ENCODE peak calls at places on chromosomes 16 and 17, in four cellular contexts. C, X, W and T are unnamed samples.

GRCh38 chr17:43945074-43945824 is 3.0 kb upstream of the PPY start:
- DNase-seq in C (no peak), X (no peak), W (no peak), T (no peak)

GRCh38 chr16:86227801-86228200 is 282.5 kb upstream of the FOXF1 start:
- DNase-seq in C (no peak), X (no peak), W (no peak), T (no peak)

GRCh38 chr17:15892679-15893332 is 52.1 kb upstream of the ADORA2B start:
- DNase-seq in C (no peak), X (no peak), W (peak), T (no peak)

GRCh38 chr17:32627233-32628008 is 140.6 kb downstream of the CDK5R1 start:
- DNase-seq in C (no peak), X (no peak), W (no peak), T (peak)

GRCh38 chr17:72118588-72119279 is 2.1 kb upstream of the SOX9 start:
- DNase-seq in C (no peak), X (peak), W (peak), T (peak)

GRCh38 chr17:11388061-11388460 is 147.0 kb downstream of the SHISA6 start:
- DNase-seq in C (no peak), X (no peak), W (no peak), T (no peak)

GRCh38 chr17:74408830-74409229 is 23.1 kb upstream of the GPRC5C start:
- DNase-seq in C (no peak), X (no peak), W (no peak), T (no peak)

GRCh38 chr16:70725024-70725911 is 39.4 kb upstream of the MTSS2 start:
- DNase-seq in C (peak), X (no peak), W (no peak), T (peak)

GRCh38 chr16:13864689-13865088 is 55.3 kb upstream of the ERCC4 start:
- DNase-seq in C (no peak), X (no peak), W (no peak), T (no peak)

GRCh38 chr16:29893553-29893952 is 5.8 kb downstream of the SEZ6L2 start:
- DNase-seq in C (no peak), X (no peak), W (no peak), T (no peak)

GRCh38 chr17:61583242-61583641 is 7.8 kb downstream of the NACA2 start:
- DNase-seq in C (no peak), X (no peak), W (no peak), T (no peak)
- TF ChIP-seq CTCF in C (no peak), X (peak), W (no peak), T (peak)

GRCh38 chr17:62967111-62967449 is 1.0 kb downstream of the TANC2 start:
- DNase-seq in C (no peak), X (no peak), W (no peak), T (no peak)

GRCh38 chr17:62966426-62967110 is 533 bp downstream of the TANC2 start:
- DNase-seq in C (peak), X (peak), W (peak), T (peak)

GRCh38 chr17:62964506-62964905 is 1.5 kb upstream of the TANC2 start:
- DNase-seq in C (no peak), X (no peak), W (no peak), T (no peak)

GRCh38 chr17:62965649-62966425 is at the start of gene TANC2:
- DNase-seq in C (peak), X (peak), W (peak), T (peak)

DNA sequence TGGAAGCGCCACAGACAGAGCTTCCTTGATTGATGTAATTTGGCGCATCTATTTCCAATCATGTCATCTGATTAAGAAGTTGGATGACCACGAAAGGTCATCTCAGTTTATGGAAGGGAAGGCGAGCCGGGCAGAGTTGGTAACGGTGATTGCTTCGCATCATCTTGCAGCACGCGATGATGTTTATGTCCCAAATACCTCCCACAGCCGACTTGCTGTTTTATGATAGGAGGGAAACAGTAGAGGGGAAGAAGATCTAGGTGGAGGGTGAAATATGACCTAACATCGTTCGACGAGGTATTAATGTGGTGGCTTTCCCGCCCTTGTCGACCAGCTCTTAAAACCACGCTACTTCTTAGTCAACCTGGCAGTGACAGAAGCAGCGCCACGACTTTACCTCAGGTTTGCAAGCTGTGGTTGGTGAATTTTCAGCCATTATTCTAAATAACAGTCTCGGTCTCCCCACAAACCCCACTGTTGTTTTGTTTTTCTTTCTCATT is 836 bp upstream of the TANC2 start:
- DNase-seq in C (no peak), X (no peak), W (no peak), T (no peak)
- TF ChIP-seq CTCF in C (no peak), X (no peak), W (no peak), T (no peak)

DNA sequence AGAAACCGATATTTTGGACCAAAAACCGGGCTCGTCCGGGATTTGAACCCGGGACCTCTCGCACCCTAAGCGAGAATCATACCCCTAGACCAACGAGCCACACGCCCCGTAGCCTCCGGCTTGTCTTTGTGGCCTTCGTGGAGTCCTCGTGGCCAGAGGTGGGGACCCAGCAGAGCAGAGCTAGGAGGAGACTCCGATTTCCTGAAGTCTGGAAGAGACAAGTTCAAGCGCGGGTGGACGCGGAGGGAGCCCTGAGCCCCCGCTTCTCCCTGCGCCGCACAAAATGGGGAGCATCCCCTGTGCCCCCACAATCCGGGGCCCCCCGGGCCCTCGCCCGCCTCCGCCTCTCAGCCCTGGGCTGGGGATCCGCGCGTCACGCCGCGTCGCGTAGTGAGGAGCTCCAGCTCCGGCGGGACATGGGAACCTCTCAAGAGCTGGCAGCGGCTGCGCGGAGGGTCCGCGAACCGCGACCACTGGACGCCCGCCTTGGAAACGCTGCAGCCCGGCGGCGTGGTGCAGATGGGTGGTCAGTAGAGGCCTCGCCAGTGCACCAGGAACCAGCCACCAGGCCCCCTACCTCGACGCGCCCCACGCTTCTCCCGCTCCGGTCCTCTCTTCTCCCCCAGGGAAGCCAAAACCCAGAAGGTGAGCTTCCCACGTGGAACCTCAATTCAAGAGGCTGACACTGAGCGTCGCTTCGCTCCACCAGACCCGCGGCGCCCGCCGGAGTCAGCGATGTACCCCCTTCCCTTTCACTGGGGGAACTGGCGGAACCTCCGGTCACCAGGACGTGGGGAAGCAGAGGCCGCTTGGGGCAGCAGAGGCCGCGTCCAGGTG is 5.2 kb upstream of the OR1F1 start:
- DNase-seq in C (no peak), X (peak), W (peak), T (peak)
- TF ChIP-seq CTCF in C (no peak), X (no peak), W (peak), T (no peak)

DNA sequence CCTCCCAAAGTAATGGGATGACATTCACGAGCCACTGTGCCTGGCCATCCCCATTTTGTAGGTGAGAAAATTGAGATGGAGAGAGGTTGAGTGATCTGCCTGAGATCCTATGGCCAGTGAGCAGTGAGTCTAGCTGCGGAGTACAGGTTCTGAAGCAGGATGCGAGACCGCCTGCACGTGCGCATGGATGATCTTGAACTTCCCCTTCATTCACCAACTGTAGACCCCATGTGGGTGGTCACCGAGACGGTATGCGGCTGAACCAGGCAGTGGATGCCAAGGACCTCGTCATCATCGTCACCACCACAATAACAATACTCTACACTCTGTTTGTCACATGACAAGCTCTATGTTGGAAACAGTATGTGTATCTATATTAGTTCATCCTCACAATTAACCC is 6.2 kb upstream of the SPNS3 start:
- DNase-seq in C (no peak), X (no peak), W (no peak), T (no peak)
- TF ChIP-seq CTCF in C (no peak), X (no peak), W (no peak), T (no peak)